ENCODE peak calls at places on chromosome 11, in six cellular contexts. U is OCI-LY7, D is GM10248, P is HCT116, Z is A549, W is lower leg skin. K is an unnamed sample.

GRCh38 chr11:111726301-111726713 is 39.9 kb downstream of the PPP2R1B start:
- DNase-seq in U (no peak), P (no peak), Z (no peak), D (no peak), W (no peak), K (no peak)

GRCh38 chr11:45673441-45673840 is 8.0 kb upstream of the CHST1 start:
- DNase-seq in D (no peak), Z (no peak), U (no peak), P (no peak), W (no peak), K (no peak)

GRCh38 chr11:77384584-77384983 is 83.1 kb upstream of the GDPD4 start:
- DNase-seq in W (no peak), P (no peak), U (no peak), Z (no peak), D (no peak), K (no peak)

GRCh38 chr11:45021692-45022130 is 71.0 kb upstream of the TP53I11 start:
- DNase-seq in U (no peak), W (peak; percentile 96), P (no peak), Z (no peak), D (no peak), K (no peak)

GRCh38 chr11:117670924-117671323 is 126.1 kb downstream of the DSCAML1 start:
- DNase-seq in Z (no peak), W (no peak), U (no peak), D (no peak), P (no peak), K (no peak)

GRCh38 chr11:123083623-123084029 is 21.7 kb upstream of the HSPA8 start:
- DNase-seq in Z (peak; percentile 51), P (peak; percentile 85), U (no peak), W (peak; percentile 93), D (no peak), K (peak; percentile 71)

GRCh38 chr11:115579181-115579825 is 75.1 kb upstream of the CADM1 start:
- DNase-seq in D (no peak), U (no peak), W (no peak), P (no peak), Z (no peak), K (no peak)

GRCh38 chr11:85052636-85053035 is 574.5 kb downstream of the DLG2 start:
- DNase-seq in W (no peak), Z (no peak), D (no peak), P (no peak), U (no peak), K (no peak)

GRCh38 chr11:119363874-119364590 is 17.5 kb downstream of the USP2 start:
- DNase-seq in U (peak; percentile 83), W (no peak), Z (peak; percentile 31), P (no peak), D (peak; percentile 82), K (peak; percentile 50)

GRCh38 chr11:35541621-35542375 is 16.4 kb upstream of the PAMR1 start:
- DNase-seq in U (no peak), Z (no peak), P (no peak), W (no peak), D (no peak), K (no peak)

GRCh38 chr11:17531818-17532131 is 12.4 kb downstream of the USH1C start:
- DNase-seq in U (no peak), W (no peak), P (no peak), D (no peak), Z (no peak), K (no peak)

GRCh38 chr11:73321342-73322110 is 13.4 kb downstream of the ARHGEF17 start:
- DNase-seq in W (no peak), Z (no peak), U (peak; percentile 35), D (no peak), P (no peak), K (no peak)

GRCh38 chr11:47587733-47588326 is 1.4 kb downstream of the FAM180B start:
- DNase-seq in Z (no peak), P (no peak), U (no peak), W (peak; percentile 93), D (no peak), K (no peak)

GRCh38 chr11:33701831-33702230 is 1.2 kb upstream of the C11orf91 start:
- DNase-seq in U (no peak), W (no peak), D (no peak), P (no peak), Z (no peak), K (no peak)

GRCh38 chr11:110832080-110832479 is 119.8 kb upstream of the ARHGAP20 start:
- DNase-seq in W (no peak), P (no peak), Z (no peak), D (no peak), U (no peak), K (no peak)

GRCh38 chr11:25755918-25756584 is 575.9 kb upstream of the ANO3 start:
- DNase-seq in D (no peak), W (peak; percentile 81), U (no peak), P (no peak), Z (no peak), K (no peak)

GRCh38 chr11:92314499-92314898 is 89.9 kb downstream of the FAT3 start:
- DNase-seq in D (no peak), U (no peak), W (no peak), P (no peak), Z (no peak), K (no peak)

GRCh38 chr11:122167100-122167499 is 51.1 kb upstream of the BLID start:
- DNase-seq in Z (no peak), W (no peak), D (no peak), P (peak; percentile 87), U (no peak), K (no peak)

GRCh38 chr11:110434952-110435779 is 5.4 kb downstream of the FDX1 start:
- DNase-seq in Z (no peak), D (no peak), P (peak; percentile 24), U (peak; percentile 47), W (no peak), K (peak; percentile 46)

GRCh38 chr11:134712228-134713145 is 300.4 kb upstream of the B3GAT1 start:
- DNase-seq in P (no peak), W (no peak), U (no peak), D (no peak), Z (no peak), K (no peak)

GRCh38 chr11:77823775-77824174 is 2.8 kb downstream of the AAMDC start:
- DNase-seq in U (no peak), W (no peak), Z (no peak), P (no peak), D (no peak), K (no peak)

GRCh38 chr11:78373689-78374088 is 43.9 kb downstream of the GAB2 start:
- DNase-seq in Z (no peak), D (no peak), W (no peak), P (no peak), U (no peak), K (no peak)

GRCh38 chr11:22666700-22667439 is 459 bp downstream of the GAS2 start:
- DNase-seq in D (peak; percentile 62), U (no peak), Z (no peak), P (no peak), W (no peak), K (peak; percentile 27)

GRCh38 chr11:7630002-7630401 is 43.3 kb downstream of the CYB5R2 start:
- DNase-seq in W (no peak), P (no peak), U (no peak), Z (no peak), D (no peak), K (no peak)

GRCh38 chr11:57597971-57598830 is 716 bp downstream of the SERPING1 start:
- DNase-seq in P (no peak), W (peak; percentile 95), D (no peak), Z (no peak), U (no peak), K (no peak)

GRCh38 chr11:75856912-75857311 is 41.9 kb downstream of the UVRAG start:
- DNase-seq in W (no peak), U (no peak), Z (no peak), D (no peak), P (no peak), K (no peak)
- TF ChIP-seq CTCF in W (no peak), U (no peak), Z (no peak), D (no peak), P (no peak), K (no peak)

GRCh38 chr11:127273593-127274327 is 273.2 kb upstream of the KIRREL3 start:
- DNase-seq in U (no peak), D (no peak), P (no peak), Z (no peak), W (no peak), K (no peak)
- TF ChIP-seq CTCF in U (no peak), D (no peak), P (no peak), Z (no peak), W (no peak), K (no peak)

GRCh38 chr11:114398303-114398920 is 1.9 kb downstream of the C11orf71 start:
- DNase-seq in D (no peak), U (no peak), P (no peak), Z (no peak), W (no peak), K (no peak)

GRCh38 chr11:114399490-114399889 is 821 bp downstream of the C11orf71 start:
- DNase-seq in P (no peak), W (no peak), D (no peak), U (no peak), Z (no peak), K (no peak)

GRCh38 chr11:114392735-114393667 is 7.3 kb downstream of the C11orf71 start:
- DNase-seq in D (no peak), Z (no peak), U (no peak), P (no peak), W (no peak), K (no peak)

GRCh38 chr11:114397349-114397982 is 2.8 kb downstream of the C11orf71 start:
- DNase-seq in D (no peak), Z (no peak), U (no peak), P (no peak), W (no peak), K (no peak)

DNA sequence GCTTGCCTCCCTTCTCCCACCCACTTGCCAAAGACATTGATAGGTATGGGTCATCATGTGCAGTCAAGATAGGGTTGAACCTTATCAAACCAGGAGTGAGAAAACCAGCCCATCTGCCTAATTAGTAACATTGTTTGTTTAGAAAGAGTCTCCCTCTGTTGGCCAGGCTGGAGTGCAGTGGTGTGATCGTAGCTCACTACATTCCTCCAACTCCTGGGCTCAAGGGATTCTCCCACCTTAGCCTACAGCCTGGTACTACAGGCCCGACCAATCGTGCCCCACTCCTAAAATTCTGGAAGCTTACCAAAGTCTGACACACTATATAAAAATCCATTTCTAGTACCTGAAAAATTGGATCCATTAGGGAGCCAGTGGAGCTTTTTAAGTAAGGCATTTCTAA is 4.5 kb downstream of the C11orf71 start:
- DNase-seq in D (no peak), W (no peak), U (no peak), P (peak; percentile 15), Z (no peak), K (no peak)
- TF ChIP-seq CTCF in D (peak; percentile 21), W (no peak), U (peak; percentile 62), P (peak; percentile 57), Z (peak; percentile 15), K (no peak)

DNA sequence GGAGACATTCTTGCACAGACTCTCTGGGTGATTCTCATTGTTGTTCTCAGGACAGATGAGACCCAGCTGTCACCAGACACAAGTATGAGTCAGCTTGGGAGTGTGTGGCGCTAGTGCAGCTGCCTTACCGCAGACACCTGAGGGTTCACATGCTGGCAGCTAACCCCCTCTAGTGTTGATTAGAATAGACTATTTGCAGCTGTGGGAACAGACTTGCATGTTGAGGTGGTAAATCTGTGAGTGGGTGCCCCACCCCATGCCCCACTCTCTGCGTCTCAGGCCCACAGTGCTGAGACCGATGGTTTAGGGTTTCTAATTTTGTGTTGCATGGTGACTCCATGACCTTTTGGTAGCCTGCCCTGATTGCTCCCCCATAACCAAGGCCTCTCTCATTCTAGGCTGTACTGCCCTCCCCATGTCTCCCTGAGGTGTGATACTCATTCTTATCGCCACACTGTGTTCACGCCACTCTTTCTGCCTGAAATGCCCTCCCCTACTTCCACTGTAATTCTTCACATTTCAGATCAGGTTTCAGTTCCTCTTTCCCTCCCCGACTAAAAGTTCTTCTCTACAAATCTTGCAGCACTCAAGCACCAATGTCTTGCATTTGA is 73.7 kb upstream of the KIRREL3 start:
- DNase-seq in W (no peak), Z (peak; percentile 45), U (peak; percentile 77), D (peak; percentile 66), P (no peak), K (peak; percentile 4)
- TF ChIP-seq CTCF in W (no peak), Z (peak; percentile 64), U (peak; percentile 76), D (peak; percentile 6), P (no peak), K (no peak)